ENCODE peak calls at places on chromosomes 12 and 14, in six cellular contexts. U, L, K, N, W and E are unnamed samples.

GRCh38 chr12:86719381-86719780 is 463.2 kb upstream of the MGAT4C start:
- DNase-seq in U (no peak), L (no peak), K (no peak), N (no peak), W (no peak), E (no peak)

GRCh38 chr14:102055181-102055901 is 31.5 kb downstream of the HSP90AA1 start:
- DNase-seq in U (no peak), L (no peak), K (peak), N (no peak), W (no peak), E (no peak)

GRCh38 chr12:105289114-105289904 is 41.2 kb upstream of the C12orf75 start:
- DNase-seq in U (no peak), L (no peak), K (peak), N (no peak), W (no peak), E (no peak)

GRCh38 chr14:71550367-71550766 is 381.9 kb upstream of the RGS6 start:
- DNase-seq in U (no peak), L (no peak), K (no peak), N (no peak), W (no peak), E (no peak)

GRCh38 chr14:99077844-99078236 is 194.2 kb downstream of the BCL11B start:
- DNase-seq in U (no peak), L (no peak), K (no peak), N (no peak), W (no peak), E (no peak)

GRCh38 chr14:100533647-100534485 is 53.4 kb downstream of the BEGAIN start:
- DNase-seq in U (no peak), L (peak), K (no peak), N (no peak), W (no peak), E (peak)

GRCh38 chr12:3259976-3260375 is 182.8 kb downstream of the TSPAN9 start:
- DNase-seq in U (no peak), L (no peak), K (no peak), N (no peak), W (no peak), E (no peak)

GRCh38 chr12:94841171-94841570 is 162.3 kb downstream of the NDUFA12 start:
- DNase-seq in U (no peak), L (no peak), K (no peak), N (no peak), W (no peak), E (no peak)

GRCh38 chr12:2982361-2982760 is 23.2 kb downstream of the TEAD4 start:
- DNase-seq in U (no peak), L (no peak), K (no peak), N (no peak), W (no peak), E (no peak)

GRCh38 chr12:130685850-130686249 is 30.2 kb downstream of the RIMBP2 start:
- DNase-seq in U (no peak), L (no peak), K (no peak), N (no peak), W (no peak), E (no peak)

GRCh38 chr12:70730675-70731180 is 93.5 kb upstream of the PTPRB start:
- DNase-seq in U (no peak), L (no peak), K (no peak), N (no peak), W (no peak), E (no peak)

GRCh38 chr12:30959778-30960177 is 33.2 kb downstream of the TSPAN11 start:
- DNase-seq in U (no peak), L (no peak), K (no peak), N (no peak), W (no peak), E (no peak)

GRCh38 chr12:13154027-13154538 is 42.4 kb upstream of the EMP1 start:
- DNase-seq in U (no peak), L (no peak), K (no peak), N (no peak), W (no peak), E (no peak)

GRCh38 chr14:97943619-97944018 is 1146.4 kb downstream of the VRK1 start:
- DNase-seq in U (no peak), L (no peak), K (no peak), N (no peak), W (no peak), E (no peak)

GRCh38 chr12:12108441-12109058 is 37.8 kb downstream of the BCL2L14 start:
- DNase-seq in U (no peak), L (no peak), K (no peak), N (no peak), W (no peak), E (no peak)

GRCh38 chr14:70721542-70721941 is 79.8 kb downstream of the TTC9 start:
- DNase-seq in U (no peak), L (no peak), K (peak), N (no peak), W (no peak), E (no peak)

GRCh38 chr14:24156840-24157239 is 4.2 kb upstream of the IRF9 start:
- DNase-seq in U (no peak), L (no peak), K (no peak), N (no peak), W (no peak), E (no peak)

GRCh38 chr14:92309968-92310367 is 13.0 kb upstream of the SLC24A4 start:
- DNase-seq in U (no peak), L (no peak), K (no peak), N (no peak), W (no peak), E (no peak)

GRCh38 chr12:131527092-131527491 is 183.8 kb upstream of the SFSWAP start:
- DNase-seq in U (no peak), L (no peak), K (no peak), N (no peak), W (no peak), E (no peak)

GRCh38 chr12:20122274-20122673 is 246.1 kb upstream of the PDE3A start:
- DNase-seq in U (no peak), L (no peak), K (no peak), N (no peak), W (no peak), E (no peak)

DNA sequence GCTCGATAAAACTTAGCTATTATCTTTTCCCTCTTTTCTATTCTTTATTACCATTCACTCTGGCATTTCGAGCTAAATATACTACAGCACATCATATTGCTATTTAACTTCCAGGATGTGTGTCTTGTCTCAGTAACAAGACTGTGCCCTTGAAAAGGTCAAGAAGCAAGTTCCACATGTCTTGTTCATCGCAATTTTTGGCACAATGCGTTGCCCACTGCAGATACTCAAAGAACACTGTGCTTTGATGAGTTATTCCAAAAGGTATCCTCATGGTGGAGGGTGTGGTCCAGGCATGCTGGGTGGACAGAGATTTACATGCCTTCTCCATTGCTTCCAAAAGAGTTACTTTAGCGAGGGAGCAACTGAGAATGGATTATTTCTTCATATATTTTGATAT is 6.6 kb downstream of the E2F7 start:
- DNase-seq in U (no peak), L (no peak), K (no peak), N (no peak), W (no peak), E (no peak)
- TF ChIP-seq POLR2AphosphoS5 in U (no peak), L (no peak), K (no peak), N (no peak), W (no peak), E (no peak)

GRCh38 chr12:31999692-32000091 is 40.5 kb downstream of the RESF1 start:
- DNase-seq in U (no peak), L (no peak), K (no peak), N (no peak), W (no peak), E (no peak)
- TF ChIP-seq TAF1 in U (no peak), L (no peak), K (no peak), N (no peak), W (no peak), E (no peak)

GRCh38 chr12:75638792-75639191 is 127.4 kb upstream of the KRR1 start:
- DNase-seq in U (no peak), L (no peak), K (no peak), N (no peak), W (no peak), E (no peak)

GRCh38 chr12:75641031-75641780 is 129.8 kb upstream of the KRR1 start:
- DNase-seq in U (no peak), L (peak), K (no peak), N (peak), W (peak), E (peak)

GRCh38 chr12:75644472-75645072 is 133.2 kb upstream of the KRR1 start:
- DNase-seq in U (no peak), L (no peak), K (no peak), N (no peak), W (no peak), E (no peak)

GRCh38 chr12:75646329-75646940 is 135.0 kb upstream of the KRR1 start:
- DNase-seq in U (no peak), L (no peak), K (no peak), N (no peak), W (no peak), E (no peak)

GRCh38 chr12:75642226-75642625 is 130.8 kb upstream of the KRR1 start:
- DNase-seq in U (no peak), L (no peak), K (no peak), N (no peak), W (no peak), E (no peak)
- TF ChIP-seq POLR2A in U (no peak), L (no peak), K (no peak), N (no peak), W (no peak), E (no peak)

GRCh38 chr14:60183724-60184596 is 18.8 kb upstream of the DHRS7 start:
- DNase-seq in U (no peak), L (no peak), K (peak), N (peak), W (no peak), E (no peak)
- TF ChIP-seq POLR2AphosphoS5 in U (no peak), L (no peak), K (no peak), N (no peak), W (no peak), E (no peak)

GRCh38 chr12:27186240-27186839 is 57.7 kb upstream of the STK38L start:
- DNase-seq in U (no peak), L (no peak), K (no peak), N (no peak), W (no peak), E (no peak)

GRCh38 chr12:27180862-27181261 is 63.2 kb upstream of the STK38L start:
- DNase-seq in U (no peak), L (no peak), K (no peak), N (no peak), W (no peak), E (no peak)

GRCh38 chr12:27187697-27188096 is 56.4 kb upstream of the STK38L start:
- DNase-seq in U (no peak), L (no peak), K (no peak), N (no peak), W (no peak), E (no peak)

GRCh38 chr12:27183342-27183741 is 60.7 kb upstream of the STK38L start:
- DNase-seq in U (no peak), L (no peak), K (no peak), N (no peak), W (no peak), E (no peak)

GRCh38 chr12:27185234-27186045 is 58.6 kb upstream of the STK38L start:
- DNase-seq in U (no peak), L (no peak), K (no peak), N (no peak), W (peak), E (no peak)
- TF ChIP-seq TAF1 in U (no peak), L (no peak), K (no peak), N (no peak), W (peak), E (no peak)

DNA sequence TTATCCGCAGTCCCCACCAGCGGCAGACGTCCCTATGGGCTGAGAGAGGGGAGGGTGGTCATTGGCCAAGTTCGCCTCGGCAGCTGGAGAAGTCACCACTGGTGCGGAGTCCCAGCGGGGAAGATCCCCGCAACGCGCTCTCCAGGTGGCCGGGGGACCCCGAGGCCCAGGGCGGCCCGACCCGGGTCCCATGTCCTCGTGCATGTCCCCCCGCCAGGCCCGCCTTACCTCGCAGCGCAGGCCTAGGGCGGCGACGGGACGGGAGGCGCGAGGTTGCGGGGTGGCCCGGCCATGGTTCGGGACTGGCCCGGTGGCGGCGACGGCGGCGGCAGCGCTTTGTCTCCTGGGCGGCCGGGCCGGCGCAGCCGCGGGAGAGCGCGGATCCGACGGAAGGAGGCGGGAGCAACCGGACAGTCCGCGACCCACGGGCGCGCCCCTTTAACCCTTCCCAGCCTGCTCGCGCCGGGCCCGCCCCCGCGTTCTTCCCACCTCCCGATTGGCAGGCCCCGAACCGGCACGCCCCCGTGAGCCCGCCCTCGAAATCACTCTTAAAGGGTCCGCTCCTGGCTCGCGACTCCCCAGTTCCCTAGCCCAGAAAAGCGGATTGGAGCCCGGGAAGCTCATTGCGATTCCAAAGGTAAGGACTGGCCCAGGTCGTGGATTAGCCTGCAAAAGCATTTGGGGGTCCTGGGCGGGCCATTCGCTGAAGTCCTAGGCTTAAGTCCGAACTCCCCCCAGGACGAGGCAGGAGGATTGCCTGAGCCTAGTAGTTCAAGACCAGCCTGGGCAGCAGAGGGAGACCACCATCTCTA is at the start of gene PHETA1:
- DNase-seq in U (peak), L (peak), K (peak), N (peak), W (peak), E (peak)
- TF ChIP-seq POLR2A in U (peak), L (no peak), K (peak), N (peak), W (no peak), E (no peak)